ENCODE peak calls at places on chromosome 13, in seven cellular contexts. One of them, this sample, is unnamed.
A peak's percentile ranks its signal among the peaks of the same experiment; 100 is the strongest.

GRCh38 chr13:32330438-32330837 is 15.1 kb downstream of the BRCA2 start:
- DNase-seq in heart left ventricle: no peak
- DNase-seq in SJSA1: no peak
- DNase-seq in esophagus squamous epithelium: no peak
- DNase-seq in SK-N-SH: no peak
- DNase-seq in cardiac muscle cell: peak; percentile 86
- DNase-seq in heart right ventricle: no peak
- DNase-seq in this sample: no peak

GRCh38 chr13:48490241-48490640 is 42.6 kb downstream of the RCBTB2 start:
- DNase-seq in heart left ventricle: no peak
- DNase-seq in SK-N-SH: no peak
- DNase-seq in SJSA1: no peak
- DNase-seq in cardiac muscle cell: no peak
- DNase-seq in heart right ventricle: no peak
- DNase-seq in esophagus squamous epithelium: no peak
- DNase-seq in this sample: no peak

GRCh38 chr13:93794197-93794885 is 567.7 kb downstream of the GPC6 start:
- DNase-seq in SJSA1: no peak
- DNase-seq in cardiac muscle cell: no peak
- DNase-seq in heart right ventricle: no peak
- DNase-seq in heart left ventricle: no peak
- DNase-seq in SK-N-SH: no peak
- DNase-seq in esophagus squamous epithelium: no peak
- DNase-seq in this sample: no peak

GRCh38 chr13:98199480-98199879 is 22.4 kb upstream of the RNF113B start:
- DNase-seq in cardiac muscle cell: no peak
- DNase-seq in SJSA1: no peak
- DNase-seq in SK-N-SH: no peak
- DNase-seq in heart left ventricle: no peak
- DNase-seq in esophagus squamous epithelium: no peak
- DNase-seq in heart right ventricle: no peak
- DNase-seq in this sample: no peak

GRCh38 chr13:110359840-110360301 is 52.8 kb downstream of the COL4A2 start:
- DNase-seq in heart left ventricle: no peak
- DNase-seq in heart right ventricle: no peak
- DNase-seq in SJSA1: peak; percentile 87
- DNase-seq in esophagus squamous epithelium: no peak
- DNase-seq in cardiac muscle cell: peak; percentile 72
- DNase-seq in SK-N-SH: no peak
- DNase-seq in this sample: no peak

GRCh38 chr13:48733739-48734329 is 80.1 kb downstream of the CYSLTR2 start:
- DNase-seq in heart left ventricle: no peak
- DNase-seq in cardiac muscle cell: peak; percentile 25
- DNase-seq in heart right ventricle: no peak
- DNase-seq in SJSA1: no peak
- DNase-seq in esophagus squamous epithelium: no peak
- DNase-seq in SK-N-SH: no peak
- DNase-seq in this sample: no peak

GRCh38 chr13:101264931-101265330 is 151.4 kb downstream of the NALCN start:
- DNase-seq in esophagus squamous epithelium: no peak
- DNase-seq in SK-N-SH: no peak
- DNase-seq in heart right ventricle: no peak
- DNase-seq in heart left ventricle: no peak
- DNase-seq in SJSA1: no peak
- DNase-seq in cardiac muscle cell: no peak
- DNase-seq in this sample: no peak

GRCh38 chr13:27372896-27373295 is 51.5 kb upstream of the GTF3A start:
- DNase-seq in heart left ventricle: no peak
- DNase-seq in esophagus squamous epithelium: no peak
- DNase-seq in cardiac muscle cell: peak; percentile 23
- DNase-seq in SJSA1: no peak
- DNase-seq in heart right ventricle: no peak
- DNase-seq in SK-N-SH: no peak
- DNase-seq in this sample: no peak

GRCh38 chr13:89571676-89572075 is 1775.8 kb upstream of the MIR17HG start:
- DNase-seq in esophagus squamous epithelium: no peak
- DNase-seq in cardiac muscle cell: no peak
- DNase-seq in heart left ventricle: no peak
- DNase-seq in heart right ventricle: no peak
- DNase-seq in SK-N-SH: no peak
- DNase-seq in SJSA1: no peak
- DNase-seq in this sample: no peak

GRCh38 chr13:102317593-102317992 is 84.3 kb downstream of the FGF14 start:
- DNase-seq in SK-N-SH: peak; percentile 68
- DNase-seq in heart left ventricle: peak; percentile 88
- DNase-seq in cardiac muscle cell: peak; percentile 80
- DNase-seq in SJSA1: no peak
- DNase-seq in esophagus squamous epithelium: no peak
- DNase-seq in heart right ventricle: peak; percentile 92
- DNase-seq in this sample: no peak

GRCh38 chr13:40589285-40590109 is 76.9 kb downstream of the FOXO1 start:
- DNase-seq in esophagus squamous epithelium: no peak
- DNase-seq in heart right ventricle: peak; percentile 70
- DNase-seq in SK-N-SH: no peak
- DNase-seq in cardiac muscle cell: peak; percentile 72
- DNase-seq in SJSA1: peak; percentile 36
- DNase-seq in heart left ventricle: peak; percentile 65
- DNase-seq in this sample: no peak

GRCh38 chr13:72403396-72404010 is 323.9 kb downstream of the MZT1 start:
- DNase-seq in SJSA1: no peak
- DNase-seq in cardiac muscle cell: no peak
- DNase-seq in heart left ventricle: no peak
- DNase-seq in esophagus squamous epithelium: no peak
- DNase-seq in SK-N-SH: no peak
- DNase-seq in heart right ventricle: no peak
- DNase-seq in this sample: no peak

GRCh38 chr13:70189981-70190380 is 81.7 kb upstream of the KLHL1 start:
- DNase-seq in heart left ventricle: no peak
- DNase-seq in esophagus squamous epithelium: no peak
- DNase-seq in SJSA1: no peak
- DNase-seq in heart right ventricle: no peak
- DNase-seq in SK-N-SH: no peak
- DNase-seq in cardiac muscle cell: no peak
- DNase-seq in this sample: no peak

GRCh38 chr13:97978661-97979450 is 25.4 kb downstream of the IPO5 start:
- DNase-seq in esophagus squamous epithelium: no peak
- DNase-seq in heart left ventricle: no peak
- DNase-seq in SK-N-SH: no peak
- DNase-seq in SJSA1: no peak
- DNase-seq in cardiac muscle cell: peak; percentile 16
- DNase-seq in heart right ventricle: no peak
- DNase-seq in this sample: no peak

GRCh38 chr13:87426737-87427136 is 244.4 kb upstream of the SLITRK5 start:
- DNase-seq in esophagus squamous epithelium: no peak
- DNase-seq in SK-N-SH: no peak
- DNase-seq in heart left ventricle: no peak
- DNase-seq in cardiac muscle cell: no peak
- DNase-seq in SJSA1: no peak
- DNase-seq in heart right ventricle: no peak
- DNase-seq in this sample: no peak

GRCh38 chr13:40662866-40663265 is 3.6 kb downstream of the FOXO1 start:
- DNase-seq in SK-N-SH: no peak
- DNase-seq in esophagus squamous epithelium: no peak
- DNase-seq in heart left ventricle: no peak
- DNase-seq in heart right ventricle: no peak
- DNase-seq in cardiac muscle cell: no peak
- DNase-seq in SJSA1: no peak
- DNase-seq in this sample: no peak

GRCh38 chr13:110114351-110114750 is 192.6 kb downstream of the COL4A1 start:
- DNase-seq in heart left ventricle: no peak
- DNase-seq in esophagus squamous epithelium: no peak
- DNase-seq in heart right ventricle: no peak
- DNase-seq in SK-N-SH: no peak
- DNase-seq in cardiac muscle cell: no peak
- DNase-seq in SJSA1: peak; percentile 78
- DNase-seq in this sample: no peak

GRCh38 chr13:56864451-56864850 is 276.3 kb upstream of the PRR20A start:
- DNase-seq in heart right ventricle: no peak
- DNase-seq in SJSA1: no peak
- DNase-seq in SK-N-SH: no peak
- DNase-seq in esophagus squamous epithelium: no peak
- DNase-seq in cardiac muscle cell: no peak
- DNase-seq in heart left ventricle: no peak
- DNase-seq in this sample: no peak

GRCh38 chr13:62119739-62120700 is 704.4 kb upstream of the PCDH20 start:
- DNase-seq in cardiac muscle cell: peak; percentile 7
- DNase-seq in heart left ventricle: no peak
- DNase-seq in heart right ventricle: no peak
- DNase-seq in SJSA1: no peak
- DNase-seq in SK-N-SH: peak; percentile 17
- DNase-seq in esophagus squamous epithelium: no peak
- DNase-seq in this sample: no peak

GRCh38 chr13:33649212-33649917 is 168.6 kb upstream of the RFC3 start:
- DNase-seq in SJSA1: no peak
- DNase-seq in SK-N-SH: no peak
- DNase-seq in cardiac muscle cell: no peak
- DNase-seq in heart right ventricle: no peak
- DNase-seq in heart left ventricle: no peak
- DNase-seq in esophagus squamous epithelium: no peak
- DNase-seq in this sample: no peak

GRCh38 chr13:102978168-102978567 is 88.0 kb downstream of the SLC10A2 start:
- DNase-seq in esophagus squamous epithelium: no peak
- DNase-seq in SJSA1: no peak
- DNase-seq in heart right ventricle: no peak
- DNase-seq in SK-N-SH: no peak
- DNase-seq in heart left ventricle: no peak
- DNase-seq in cardiac muscle cell: peak; percentile 35
- DNase-seq in this sample: no peak

GRCh38 chr13:25037057-25037813 is 58.7 kb upstream of the PABPC3 start:
- DNase-seq in SJSA1: peak; percentile 23
- DNase-seq in heart left ventricle: peak; percentile 28
- DNase-seq in SK-N-SH: peak; percentile 62
- DNase-seq in esophagus squamous epithelium: no peak
- DNase-seq in heart right ventricle: peak; percentile 50
- DNase-seq in cardiac muscle cell: peak; percentile 78
- DNase-seq in this sample: peak; percentile 51

GRCh38 chr13:40595693-40596092 is 70.7 kb downstream of the FOXO1 start:
- DNase-seq in heart left ventricle: no peak
- DNase-seq in SJSA1: no peak
- DNase-seq in cardiac muscle cell: no peak
- DNase-seq in SK-N-SH: no peak
- DNase-seq in heart right ventricle: no peak
- DNase-seq in esophagus squamous epithelium: no peak
- DNase-seq in this sample: no peak

GRCh38 chr13:75363371-75363770 is 118.6 kb downstream of the TBC1D4 start:
- DNase-seq in SJSA1: no peak
- DNase-seq in SK-N-SH: no peak
- DNase-seq in heart right ventricle: no peak
- DNase-seq in esophagus squamous epithelium: no peak
- DNase-seq in cardiac muscle cell: no peak
- DNase-seq in heart left ventricle: no peak
- DNase-seq in this sample: no peak
- H3K4me1 ChIP-seq in SJSA1: peaks cover 67% of the 10 kb centered on the region
- H3K4me1 ChIP-seq in SK-N-SH: no peaks in the 10 kb centered on the region
- H3K4me1 ChIP-seq in heart right ventricle: peaks cover 47% of the 10 kb centered on the region
- H3K4me1 ChIP-seq in esophagus squamous epithelium: no peaks in the 10 kb centered on the region
- H3K4me1 ChIP-seq in cardiac muscle cell: peaks cover 30% of the 10 kb centered on the region
- H3K4me1 ChIP-seq in heart left ventricle: peaks cover 16% of the 10 kb centered on the region
- H3K4me1 ChIP-seq in this sample: peaks cover 9% of the 10 kb centered on the region

GRCh38 chr13:95100525-95101121 is 200.6 kb downstream of the ABCC4 start:
- DNase-seq in heart right ventricle: no peak
- DNase-seq in cardiac muscle cell: no peak
- DNase-seq in heart left ventricle: no peak
- DNase-seq in SJSA1: peak; percentile 80
- DNase-seq in esophagus squamous epithelium: no peak
- DNase-seq in SK-N-SH: no peak
- DNase-seq in this sample: no peak
- H3K27ac ChIP-seq in heart right ventricle: no peak overlapping the region
- H3K27ac ChIP-seq in cardiac muscle cell: no peak overlapping the region
- H3K27ac ChIP-seq in heart left ventricle: no peak overlapping the region
- H3K27ac ChIP-seq in SJSA1: peak overlapping the region; percentile 94
- H3K27ac ChIP-seq in esophagus squamous epithelium: peak overlapping the region; percentile 17
- H3K27ac ChIP-seq in SK-N-SH: peak overlapping the region; percentile 90
- H3K27ac ChIP-seq in this sample: no peak overlapping the region

GRCh38 chr13:42280537-42280936 is 8.6 kb downstream of the AKAP11 start:
- DNase-seq in SJSA1: no peak
- DNase-seq in cardiac muscle cell: no peak
- DNase-seq in SK-N-SH: no peak
- DNase-seq in esophagus squamous epithelium: no peak
- DNase-seq in heart left ventricle: no peak
- DNase-seq in heart right ventricle: no peak
- DNase-seq in this sample: no peak

GRCh38 chr13:42279080-42279479 is 7.1 kb downstream of the AKAP11 start:
- DNase-seq in SJSA1: no peak
- DNase-seq in cardiac muscle cell: no peak
- DNase-seq in heart right ventricle: no peak
- DNase-seq in esophagus squamous epithelium: no peak
- DNase-seq in heart left ventricle: no peak
- DNase-seq in SK-N-SH: no peak
- DNase-seq in this sample: no peak

GRCh38 chr13:42279986-42280385 is 8.0 kb downstream of the AKAP11 start:
- DNase-seq in cardiac muscle cell: no peak
- DNase-seq in heart right ventricle: no peak
- DNase-seq in heart left ventricle: no peak
- DNase-seq in SJSA1: no peak
- DNase-seq in esophagus squamous epithelium: no peak
- DNase-seq in SK-N-SH: no peak
- DNase-seq in this sample: no peak

GRCh38 chr13:42283574-42283973 is 11.6 kb downstream of the AKAP11 start:
- DNase-seq in esophagus squamous epithelium: no peak
- DNase-seq in heart left ventricle: no peak
- DNase-seq in heart right ventricle: no peak
- DNase-seq in SJSA1: no peak
- DNase-seq in SK-N-SH: no peak
- DNase-seq in cardiac muscle cell: no peak
- DNase-seq in this sample: no peak

GRCh38 chr13:42284068-42284467 is 12.1 kb downstream of the AKAP11 start:
- DNase-seq in esophagus squamous epithelium: no peak
- DNase-seq in heart left ventricle: no peak
- DNase-seq in heart right ventricle: no peak
- DNase-seq in cardiac muscle cell: no peak
- DNase-seq in SJSA1: no peak
- DNase-seq in SK-N-SH: no peak
- DNase-seq in this sample: no peak
- H3K36me3 ChIP-seq in esophagus squamous epithelium: peaks cover 4% of the 10 kb centered on the region
- H3K36me3 ChIP-seq in heart left ventricle: peaks cover 4% of the 10 kb centered on the region
- H3K36me3 ChIP-seq in heart right ventricle: peaks cover 36% of the 10 kb centered on the region
- H3K36me3 ChIP-seq in cardiac muscle cell: peaks cover 13% of the 10 kb centered on the region
- H3K36me3 ChIP-seq in SJSA1: peaks cover 21% of the 10 kb centered on the region
- H3K36me3 ChIP-seq in SK-N-SH: peaks cover 33% of the 10 kb centered on the region
- H3K36me3 ChIP-seq in this sample: peaks cover 19% of the 10 kb centered on the region

DNA sequence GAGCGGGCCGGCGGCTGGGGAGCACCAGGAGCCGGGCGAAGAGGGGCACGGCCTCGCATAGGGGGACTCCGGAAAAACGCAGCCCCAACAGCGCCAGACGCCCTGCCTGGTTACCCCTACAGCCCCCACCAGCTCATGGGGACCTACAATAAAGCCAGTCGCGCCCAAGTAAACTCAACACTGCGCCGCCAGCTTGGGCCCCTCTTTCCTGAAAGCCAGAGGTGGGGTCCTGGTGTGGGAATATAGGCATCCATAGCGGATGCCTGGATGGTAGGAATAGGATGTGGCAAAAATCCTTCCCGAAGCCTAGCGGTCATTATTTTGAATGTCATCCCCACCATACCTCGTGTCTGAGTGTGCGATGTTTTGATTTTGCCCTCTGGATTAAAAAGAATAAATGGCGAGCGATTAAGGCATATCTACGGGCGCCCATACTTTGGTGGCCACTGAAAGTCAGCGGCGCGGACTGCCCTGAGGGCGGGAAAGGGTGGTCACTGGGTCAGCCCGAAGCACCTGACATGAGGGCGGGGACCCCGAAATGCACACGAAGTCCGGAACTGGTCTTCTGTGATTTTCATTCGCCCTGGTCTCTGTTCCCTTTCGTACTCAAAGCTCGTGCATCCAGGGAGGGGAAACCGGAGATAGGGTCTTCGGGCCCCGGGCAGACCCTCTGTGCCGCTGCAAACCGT is at the start of the genes NHLRC3 and PROSER1:
- DNase-seq in cardiac muscle cell: peak; percentile 98
- DNase-seq in heart left ventricle: peak; percentile 92
- DNase-seq in SJSA1: peak; percentile 95
- DNase-seq in esophagus squamous epithelium: peak; percentile 73
- DNase-seq in SK-N-SH: peak; percentile 87
- DNase-seq in heart right ventricle: peak; percentile 95
- DNase-seq in this sample: peak; percentile 88
- H3K4me1 ChIP-seq in cardiac muscle cell: peaks cover 25% of the 10 kb centered on the region
- H3K4me1 ChIP-seq in heart left ventricle: peaks cover 28% of the 10 kb centered on the region
- H3K4me1 ChIP-seq in SJSA1: peaks cover 7% of the 10 kb centered on the region
- H3K4me1 ChIP-seq in esophagus squamous epithelium: peaks cover 5% of the 10 kb centered on the region
- H3K4me1 ChIP-seq in SK-N-SH: peaks cover 16% of the 10 kb centered on the region
- H3K4me1 ChIP-seq in heart right ventricle: peaks cover 51% of the 10 kb centered on the region
- H3K4me1 ChIP-seq in this sample: peaks cover 62% of the 10 kb centered on the region